ENCODE peak calls at places on chromosomes 6 and 20, in ten cellular contexts. N is bronchial epithelial cell, J is fibroblast of pulmonary artery, F is breast epithelium, K is right lobe of liver, M is ovary, T is endothelial cell of umbilical vein, E is esophagus squamous epithelium, U is sigmoid colon, G is progenitor cell of endocrine pancreas. B is an unnamed sample.

GRCh38 chr6:48563426-48563825 is 452.4 kb upstream of the PTCHD4 start:
- DNase-seq in F (no peak), N (no peak), G (no peak), T (no peak), E (no peak), U (no peak), M (no peak), K (no peak), J (no peak), B (no peak)

GRCh38 chr6:80641591-80641990 is 535.1 kb downstream of the BCKDHB start:
- DNase-seq in N (peak), U (no peak), E (no peak), J (peak), F (no peak), K (no peak), T (no peak), G (no peak), M (no peak), B (no peak)

GRCh38 chr6:69835414-69836179 is 30.8 kb upstream of the COL19A1 start:
- DNase-seq in F (no peak), T (peak), G (no peak), K (no peak), J (peak), N (peak), E (no peak), M (no peak), U (no peak), B (no peak)

GRCh38 chr6:45845546-45845945 is 170.1 kb downstream of the CLIC5 start:
- DNase-seq in N (peak), J (peak), U (no peak), K (no peak), F (no peak), M (no peak), T (no peak), E (no peak), G (no peak), B (no peak)

GRCh38 chr6:71364910-71365542 is 76.4 kb downstream of the OGFRL1 start:
- DNase-seq in J (no peak), U (no peak), G (no peak), E (no peak), M (no peak), N (no peak), K (no peak), F (no peak), T (no peak), B (no peak)

GRCh38 chr6:20652691-20653479 is 118.6 kb downstream of the CDKAL1 start:
- DNase-seq in E (no peak), U (no peak), G (no peak), K (no peak), J (peak), N (peak), F (no peak), M (no peak), T (peak), B (no peak)

GRCh38 chr6:158758941-158759479 is 60.2 kb downstream of the EZR start:
- DNase-seq in T (no peak), E (no peak), U (no peak), F (no peak), K (no peak), G (no peak), N (no peak), M (no peak), J (no peak), B (no peak)

GRCh38 chr20:3189561-3190131 is 14.8 kb downstream of the DDRGK1 start:
- DNase-seq in M (no peak), U (no peak), F (no peak), J (no peak), N (no peak), T (no peak), E (no peak), G (no peak), K (no peak), B (no peak)

GRCh38 chr6:87743454-87743853 is 41.4 kb upstream of the AKIRIN2 start:
- DNase-seq in T (no peak), J (no peak), U (no peak), N (no peak), F (no peak), M (no peak), E (no peak), K (no peak), G (no peak), B (no peak)

GRCh38 chr6:51339108-51339507 is 520.4 kb downstream of the TFAP2B start:
- DNase-seq in U (no peak), G (no peak), K (no peak), N (no peak), J (no peak), T (no peak), E (no peak), M (no peak), F (no peak), B (no peak)

GRCh38 chr6:104766601-104767000 is 93.1 kb downstream of the HACE1 start:
- DNase-seq in G (no peak), U (no peak), T (no peak), N (no peak), E (no peak), K (no peak), F (no peak), J (no peak), M (no peak), B (no peak)

GRCh38 chr6:116536216-116536621 is 9.3 kb downstream of the TRAPPC3L start:
- DNase-seq in G (no peak), J (peak), E (no peak), M (no peak), F (no peak), U (no peak), K (no peak), T (peak), N (peak), B (no peak)

GRCh38 chr20:36624068-36624813 is 18.7 kb downstream of the RAB5IF start:
- DNase-seq in F (no peak), M (no peak), E (no peak), J (peak), U (no peak), N (peak), G (no peak), T (no peak), K (peak), B (no peak)

GRCh38 chr6:49543087-49543858 is 7.2 kb upstream of the C6orf141 start:
- DNase-seq in M (no peak), J (no peak), K (no peak), U (no peak), N (no peak), F (no peak), T (no peak), G (no peak), E (no peak), B (no peak)

GRCh38 chr6:36754582-36755434 is 57.2 kb downstream of the RAB44 start:
- DNase-seq in T (no peak), U (no peak), N (no peak), G (no peak), K (no peak), E (no peak), M (no peak), F (no peak), J (no peak), B (no peak)

GRCh38 chr20:63177785-63178444 is 38.0 kb downstream of the YTHDF1 start:
- DNase-seq in F (no peak), G (no peak), J (no peak), M (no peak), E (no peak), T (no peak), U (no peak), N (no peak), K (no peak), B (no peak)

GRCh38 chr6:168895102-168895812 is 358.4 kb downstream of the THBS2 start:
- DNase-seq in K (peak), J (peak), E (no peak), U (peak), N (peak), G (peak), M (peak), T (peak), F (peak), B (peak)

GRCh38 chr20:44475694-44476560 is at the start of gene TTPAL:
- DNase-seq in K (peak), J (peak), E (peak), G (peak), N (peak), M (peak), F (peak), U (peak), T (peak), B (peak)

GRCh38 chr6:156427345-156427744 is 349.8 kb upstream of the ARID1B start:
- DNase-seq in N (peak), J (peak), E (no peak), F (no peak), U (no peak), M (no peak), K (no peak), T (peak), G (no peak), B (no peak)

GRCh38 chr20:33681728-33682353 is 4.3 kb downstream of the E2F1 start:
- DNase-seq in G (no peak), J (no peak), U (no peak), F (no peak), M (no peak), E (no peak), N (no peak), T (no peak), K (no peak), B (no peak)

GRCh38 chr20:20331796-20332195 is 36.1 kb upstream of the INSM1 start:
- DNase-seq in F (no peak), J (no peak), U (no peak), N (no peak), E (no peak), M (no peak), K (no peak), G (no peak), T (no peak), B (no peak)

GRCh38 chr6:1554241-1554880 is 55.4 kb upstream of the FOXC1 start:
- DNase-seq in M (no peak), G (no peak), E (no peak), U (no peak), T (no peak), F (no peak), N (no peak), J (no peak), K (no peak), B (no peak)

GRCh38 chr6:116405663-116406329 is 35.0 kb downstream of the DSE start:
- DNase-seq in K (no peak), F (no peak), U (no peak), M (no peak), J (no peak), N (peak), E (no peak), G (no peak), T (no peak), B (no peak)

GRCh38 chr6:139981066-139981624 is 606.7 kb upstream of the CITED2 start:
- DNase-seq in M (no peak), U (no peak), K (no peak), F (no peak), N (peak), T (no peak), E (no peak), J (peak), G (no peak), B (no peak)

GRCh38 chr6:33710296-33711121 is 991 bp downstream of the UQCC2 start:
- DNase-seq in E (no peak), K (no peak), M (no peak), F (no peak), U (peak), J (no peak), T (no peak), G (no peak), N (no peak), B (no peak)

GRCh38 chr6:140344149-140344913 is 969.9 kb upstream of the CITED2 start:
- DNase-seq in U (no peak), F (no peak), N (peak), M (no peak), E (no peak), G (no peak), T (peak), J (peak), K (no peak), B (no peak)

GRCh38 chr6:36104836-36105235 is 25.5 kb upstream of the MAPK13 start:
- DNase-seq in K (no peak), N (no peak), U (no peak), F (no peak), J (peak), E (no peak), G (no peak), M (no peak), T (no peak), B (no peak)

GRCh38 chr20:40966103-40966502 is 62.5 kb upstream of the TOP1 start:
- DNase-seq in U (peak), M (no peak), J (no peak), N (no peak), K (no peak), E (no peak), G (no peak), F (no peak), T (no peak), B (no peak)
- TF ChIP-seq CTCF in U (no peak), M (no peak), J (peak), N (peak), K (no peak), E (peak), G (peak), F (no peak), T (peak), B (no peak)

GRCh38 chr6:83812595-83812994 is 40.6 kb upstream of the RIPPLY2 start:
- DNase-seq in U (no peak), J (no peak), N (no peak), K (no peak), F (no peak), M (no peak), T (no peak), E (no peak), G (no peak), B (no peak)
- TF ChIP-seq CTCF in U (no peak), J (no peak), N (no peak), K (no peak), F (no peak), M (no peak), T (no peak), E (no peak), G (no peak), B (no peak)

GRCh38 chr6:147772724-147773123 is 264.2 kb downstream of the SAMD5 start:
- DNase-seq in N (no peak), G (no peak), U (no peak), T (no peak), M (no peak), E (no peak), J (no peak), K (no peak), F (no peak), B (no peak)

GRCh38 chr6:147770221-147770620 is 261.7 kb downstream of the SAMD5 start:
- DNase-seq in G (no peak), M (no peak), K (no peak), T (no peak), U (no peak), E (no peak), F (no peak), N (no peak), J (no peak), B (no peak)

GRCh38 chr6:147779624-147780023 is 271.1 kb downstream of the SAMD5 start:
- DNase-seq in F (no peak), K (no peak), U (no peak), T (no peak), M (no peak), J (no peak), E (no peak), N (no peak), G (no peak), B (no peak)

GRCh38 chr6:147776631-147777030 is 268.1 kb downstream of the SAMD5 start:
- DNase-seq in J (no peak), U (no peak), E (no peak), F (no peak), K (no peak), G (no peak), N (no peak), M (no peak), T (no peak), B (no peak)

GRCh38 chr6:147774856-147775255 is 266.4 kb downstream of the SAMD5 start:
- DNase-seq in K (no peak), G (no peak), J (no peak), T (no peak), N (no peak), M (no peak), F (no peak), U (no peak), E (no peak), B (no peak)
- TF ChIP-seq CTCF in K (no peak), G (peak), J (peak), T (peak), N (peak), M (no peak), F (no peak), U (no peak), E (no peak), B (no peak)

DNA sequence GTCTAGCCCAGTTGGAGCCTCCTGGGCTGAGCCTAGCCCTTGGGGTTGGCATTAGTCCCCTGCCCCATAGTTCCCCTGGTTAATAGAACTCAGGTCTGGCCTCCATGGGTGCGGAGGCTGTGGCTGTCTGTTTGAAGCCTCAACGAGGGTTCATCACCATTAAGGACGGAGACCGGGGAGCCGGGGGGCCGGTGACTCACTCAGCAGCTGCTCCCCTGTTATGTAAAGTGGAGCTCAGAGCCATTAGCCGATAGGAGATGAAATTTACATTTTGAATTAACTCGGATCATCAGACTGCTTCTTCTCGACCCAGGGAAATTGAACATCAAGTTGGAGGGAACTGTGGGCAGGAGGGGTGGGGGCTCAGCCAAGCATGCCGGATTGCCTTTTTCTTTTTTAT is 12.3 kb downstream of the PCK1 start:
- DNase-seq in J (no peak), K (no peak), E (no peak), M (no peak), U (no peak), N (no peak), T (no peak), F (no peak), G (no peak), B (no peak)
- TF ChIP-seq CTCF in J (no peak), K (no peak), E (no peak), M (no peak), U (no peak), N (no peak), T (no peak), F (no peak), G (no peak), B (no peak)

GRCh38 chr6:99905209-99906106 is 88.6 kb downstream of the MCHR2 start:
- DNase-seq in F (no peak), N (peak), E (no peak), G (no peak), J (peak), U (no peak), K (no peak), M (no peak), T (peak), B (no peak)
- TF ChIP-seq CTCF in F (peak), N (peak), E (peak), G (peak), J (peak), U (no peak), K (peak), M (no peak), T (peak), B (no peak)

DNA sequence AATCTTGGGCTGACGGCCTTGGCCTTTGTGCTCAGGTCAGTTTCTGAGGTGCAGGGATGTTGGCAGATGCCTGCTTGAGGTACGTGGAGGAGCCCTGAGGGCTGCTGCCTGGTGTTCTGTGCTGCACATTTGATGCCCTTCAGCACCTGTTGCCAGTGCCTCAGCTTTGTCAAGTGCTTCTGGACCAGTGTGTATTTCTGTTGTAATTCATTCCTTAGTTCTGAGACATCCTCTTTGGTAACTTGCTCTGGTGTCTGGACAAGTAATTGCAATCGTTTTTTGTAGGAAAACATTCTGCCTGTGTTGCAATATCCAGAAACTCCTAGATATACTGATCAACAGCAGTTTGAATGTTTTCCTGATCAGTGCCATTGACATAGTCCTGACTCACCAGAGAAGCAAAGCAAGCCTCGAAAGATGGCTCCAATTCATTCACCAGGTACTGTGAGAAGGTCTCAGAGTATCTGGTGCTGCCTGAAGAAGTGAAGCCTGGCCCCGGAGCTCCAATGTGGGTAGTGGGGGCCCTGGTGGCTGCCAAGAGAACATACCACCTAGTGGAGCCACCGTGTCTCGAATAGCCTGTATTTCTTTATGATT is 26.7 kb downstream of the ZNF337 start:
- DNase-seq in E (no peak), U (no peak), T (no peak), N (peak), J (peak), M (no peak), F (no peak), K (no peak), G (no peak), B (no peak)
- TF ChIP-seq CTCF in E (no peak), U (no peak), T (peak), N (no peak), J (no peak), M (no peak), F (no peak), K (no peak), G (peak), B (no peak)

B was measured in activated B cell treated with CpG ODN at 0.5 μM for 24 hours.